ENCODE peak calls at places on chromosome 13, in ten cellular contexts. S is cardiac fibroblast; I is CD8-positive, alpha-beta T cell; H is progenitor cell of endocrine pancreas; F is SK-N-SH; M is breast epithelium; W is gastrocnemius medialis; P is AG09319; L is brain microvascular endothelial cell; X is D721Med. Q is an unnamed sample.

GRCh38 chr13:20363604-20364003 is 131.5 kb upstream of the GJB6 start:
- DNase-seq in S (peak), I (no peak), H (no peak), F (no peak), M (no peak), W (no peak), P (no peak), L (no peak), X (no peak), Q (no peak)

GRCh38 chr13:98324105-98324504 is 147.0 kb upstream of the RNF113B start:
- DNase-seq in S (peak), I (no peak), H (no peak), F (no peak), M (no peak), W (no peak), P (no peak), L (peak), X (no peak), Q (no peak)

GRCh38 chr13:28394422-28394821 is 100.5 kb downstream of the FLT1 start:
- DNase-seq in S (peak), I (no peak), H (no peak), F (no peak), M (no peak), W (no peak), P (no peak), L (peak), X (no peak), Q (no peak)

GRCh38 chr13:71374471-71375041 is 492.4 kb downstream of the DACH1 start:
- DNase-seq in S (no peak), I (no peak), H (no peak), F (no peak), M (no peak), W (no peak), P (no peak), L (no peak), X (no peak), Q (no peak)

GRCh38 chr13:104422668-104423067 is 1356.5 kb upstream of the SLC10A2 start:
- DNase-seq in S (no peak), I (no peak), H (no peak), F (no peak), M (no peak), W (no peak), P (no peak), L (no peak), X (no peak), Q (no peak)

GRCh38 chr13:78022164-78022877 is 103.7 kb upstream of the EDNRB start:
- DNase-seq in S (peak), I (peak), H (no peak), F (no peak), M (no peak), W (no peak), P (no peak), L (peak), X (no peak), Q (peak)

GRCh38 chr13:71018544-71018943 is 848.5 kb downstream of the DACH1 start:
- DNase-seq in S (no peak), I (no peak), H (no peak), F (no peak), M (no peak), W (no peak), P (no peak), L (no peak), X (no peak), Q (no peak)

GRCh38 chr13:51800456-51800855 is 3.5 kb downstream of the DHRS12 start:
- DNase-seq in S (no peak), I (no peak), H (no peak), F (no peak), M (no peak), W (peak), P (no peak), L (no peak), X (no peak), Q (no peak)

GRCh38 chr13:65789815-65790214 is 1440.3 kb downstream of the PCDH9 start:
- DNase-seq in S (peak), I (no peak), H (no peak), F (no peak), M (no peak), W (no peak), P (no peak), L (no peak), X (no peak), Q (no peak)

GRCh38 chr13:42001580-42001979 is 40.7 kb upstream of the VWA8 start:
- DNase-seq in S (peak), I (no peak), H (no peak), F (no peak), M (no peak), W (no peak), P (peak), L (peak), X (no peak), Q (no peak)

GRCh38 chr13:20106751-20107150 is 54.1 kb downstream of the GJA3 start:
- DNase-seq in S (no peak), I (no peak), H (no peak), F (peak), M (no peak), W (no peak), P (no peak), L (no peak), X (no peak), Q (no peak)

GRCh38 chr13:81480634-81481033 is 1139.7 kb upstream of the SPRY2 start:
- DNase-seq in S (no peak), I (no peak), H (no peak), F (no peak), M (no peak), W (no peak), P (no peak), L (no peak), X (no peak), Q (no peak)

GRCh38 chr13:35014606-35015005 is 72.5 kb downstream of the NBEA start:
- DNase-seq in S (no peak), I (no peak), H (no peak), F (no peak), M (no peak), W (no peak), P (no peak), L (no peak), X (no peak), Q (no peak)

GRCh38 chr13:42218576-42218975 is 53.4 kb upstream of the AKAP11 start:
- DNase-seq in S (peak), I (no peak), H (no peak), F (no peak), M (no peak), W (no peak), P (no peak), L (no peak), X (no peak), Q (no peak)

GRCh38 chr13:70829748-70830147 is 721.5 kb upstream of the KLHL1 start:
- DNase-seq in S (no peak), I (no peak), H (no peak), F (no peak), M (no peak), W (no peak), P (no peak), L (no peak), X (no peak), Q (peak)

GRCh38 chr13:33284916-33285315 is 639 bp downstream of the STARD13 start:
- DNase-seq in S (no peak), I (no peak), H (no peak), F (no peak), M (no peak), W (peak), P (no peak), L (peak), X (no peak), Q (no peak)

GRCh38 chr13:111898956-111899713 is 167.8 kb upstream of the SOX1 start:
- DNase-seq in S (no peak), I (no peak), H (no peak), F (no peak), M (no peak), W (no peak), P (no peak), L (no peak), X (no peak), Q (no peak)

GRCh38 chr13:20337894-20338551 is 105.9 kb upstream of the GJB6 start:
- DNase-seq in S (no peak), I (no peak), H (no peak), F (no peak), M (no peak), W (no peak), P (no peak), L (no peak), X (no peak), Q (no peak)

GRCh38 chr13:24286624-24287023 is 22.8 kb upstream of the C1QTNF9 start:
- DNase-seq in S (no peak), I (no peak), H (no peak), F (no peak), M (no peak), W (no peak), P (no peak), L (no peak), X (no peak), Q (no peak)

GRCh38 chr13:48783181-48783630 is 129.5 kb downstream of the CYSLTR2 start:
- DNase-seq in S (peak), I (no peak), H (no peak), F (no peak), M (peak), W (peak), P (peak), L (peak), X (no peak), Q (no peak)

GRCh38 chr13:39954476-39954875 is 299.0 kb downstream of the COG6 start:
- DNase-seq in S (no peak), I (no peak), H (no peak), F (no peak), M (no peak), W (no peak), P (no peak), L (no peak), X (no peak), Q (no peak)

GRCh38 chr13:46698015-46698414 is 98.9 kb downstream of the ESD start:
- DNase-seq in S (no peak), I (no peak), H (no peak), F (no peak), M (no peak), W (peak), P (no peak), L (no peak), X (no peak), Q (no peak)

GRCh38 chr13:111114362-111115050 is 604 bp upstream of the ARHGEF7 start:
- DNase-seq in S (peak), I (no peak), H (peak), F (peak), M (no peak), W (peak), P (no peak), L (peak), X (no peak), Q (peak)

GRCh38 chr13:71274923-71275593 is 591.9 kb downstream of the DACH1 start:
- DNase-seq in S (no peak), I (no peak), H (no peak), F (no peak), M (no peak), W (no peak), P (no peak), L (no peak), X (no peak), Q (peak)

DNA sequence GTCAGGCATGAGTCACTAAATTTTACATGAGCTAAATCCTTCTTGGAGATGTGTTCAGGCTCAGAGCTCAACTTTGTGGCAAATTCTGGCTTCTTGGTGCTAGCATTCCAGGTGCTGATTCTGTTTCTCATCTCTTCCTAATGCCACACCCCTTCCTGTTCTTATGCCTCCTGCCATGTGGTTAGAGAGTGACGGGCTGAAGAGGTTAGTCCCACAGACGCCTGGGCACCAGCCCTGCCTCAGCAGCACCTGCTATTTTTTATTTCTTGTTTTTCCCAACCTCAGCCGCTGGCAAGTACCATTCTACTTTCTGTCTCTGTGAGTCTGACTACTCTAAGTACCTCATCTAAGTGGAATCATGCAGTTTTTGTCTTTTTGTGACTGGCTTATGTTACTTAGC is 329.5 kb downstream of the KCNRG start:
- DNase-seq in S (no peak), I (no peak), H (no peak), F (no peak), M (no peak), W (no peak), P (no peak), L (no peak), X (no peak), Q (no peak)
- TF ChIP-seq CTCF in S (no peak), I (no peak), H (no peak), F (no peak), M (no peak), W (no peak), P (no peak), L (no peak), X (no peak), Q (no peak)

GRCh38 chr13:87777395-87777794 is 106.2 kb downstream of the SLITRK5 start:
- DNase-seq in S (no peak), I (no peak), H (no peak), F (no peak), M (no peak), W (no peak), P (no peak), L (no peak), X (no peak), Q (no peak)
- TF ChIP-seq CTCF in S (no peak), I (no peak), H (no peak), F (no peak), M (no peak), W (no peak), P (no peak), L (no peak), X (no peak), Q (no peak)

GRCh38 chr13:76885203-76886004 is 801 bp downstream of the KCTD12 start:
- DNase-seq in S (peak), I (peak), H (peak), F (peak), M (peak), W (peak), P (no peak), L (peak), X (no peak), Q (peak)
- TF ChIP-seq CTCF in S (peak), I (no peak), H (no peak), F (peak), M (no peak), W (peak), P (peak), L (peak), X (peak), Q (peak)

DNA sequence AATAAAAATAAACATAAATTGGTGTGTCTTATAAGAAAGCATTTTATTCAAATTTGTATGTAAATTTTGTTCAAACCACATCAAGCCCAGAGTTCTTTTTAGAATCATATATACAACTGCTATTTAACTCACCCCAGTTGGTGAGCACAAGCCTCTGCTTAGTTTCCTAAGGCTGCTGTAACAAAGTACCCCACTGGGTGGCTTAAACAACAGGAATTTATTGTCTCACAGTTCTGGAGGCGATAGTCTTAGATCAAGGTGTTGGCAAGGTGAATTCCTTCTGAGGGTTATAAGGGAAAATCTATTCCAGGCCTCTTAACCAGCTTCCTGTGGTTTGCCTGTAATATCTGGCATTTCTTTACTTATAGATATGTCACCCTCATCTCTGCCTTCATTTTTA is 1133.5 kb downstream of the OLFM4 start:
- DNase-seq in S (no peak), I (no peak), H (no peak), F (no peak), M (no peak), W (no peak), P (no peak), L (no peak), X (no peak), Q (no peak)
- TF ChIP-seq CTCF in S (no peak), I (no peak), H (peak), F (no peak), M (no peak), W (no peak), P (no peak), L (no peak), X (no peak), Q (no peak)

DNA sequence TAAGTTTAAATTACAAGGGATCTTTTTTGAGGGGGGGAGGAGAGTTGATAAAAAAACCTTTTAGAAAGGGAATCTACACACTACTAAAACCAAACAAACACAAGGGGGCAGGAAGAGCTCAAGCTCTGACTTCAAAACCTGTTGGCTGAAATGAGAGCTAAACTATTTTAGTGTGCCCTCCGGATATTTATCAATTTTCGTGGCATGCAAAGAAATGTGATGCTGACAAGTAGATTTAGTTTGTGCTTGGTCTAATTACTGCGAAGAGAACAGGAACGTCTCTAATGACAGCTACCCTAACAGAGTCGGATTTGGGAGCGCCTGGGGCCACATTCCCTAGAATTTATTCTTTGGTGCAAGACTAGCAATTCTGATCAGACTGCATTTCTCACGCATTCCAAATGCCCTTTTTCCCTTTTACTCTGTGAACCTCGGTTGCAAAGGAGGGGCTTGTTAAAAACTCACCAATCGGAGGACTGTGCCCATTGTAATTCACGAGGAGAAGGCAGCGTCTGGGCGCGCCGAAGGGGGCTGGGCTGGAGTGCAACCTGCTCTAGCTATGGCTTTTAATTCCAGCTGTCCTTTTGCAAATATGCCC is 804 bp upstream of the FREM2 start:
- DNase-seq in S (no peak), I (no peak), H (peak), F (peak), M (no peak), W (no peak), P (no peak), L (no peak), X (no peak), Q (peak)
- TF ChIP-seq CTCF in S (no peak), I (no peak), H (peak), F (peak), M (peak), W (peak), P (peak), L (peak), X (peak), Q (no peak)

GRCh38 chr13:53782400-53783030 is 753.9 kb downstream of the OLFM4 start:
- DNase-seq in S (peak), I (no peak), H (peak), F (peak), M (peak), W (no peak), P (no peak), L (peak), X (peak), Q (peak)

GRCh38 chr13:53783466-53783865 is 754.9 kb downstream of the OLFM4 start:
- DNase-seq in S (no peak), I (no peak), H (no peak), F (no peak), M (no peak), W (no peak), P (no peak), L (no peak), X (no peak), Q (no peak)

GRCh38 chr13:53781941-53782340 is 753.3 kb downstream of the OLFM4 start:
- DNase-seq in S (no peak), I (no peak), H (no peak), F (no peak), M (no peak), W (no peak), P (no peak), L (no peak), X (no peak), Q (no peak)

GRCh38 chr13:53775807-53776206 is 747.2 kb downstream of the OLFM4 start:
- DNase-seq in S (no peak), I (no peak), H (no peak), F (no peak), M (no peak), W (no peak), P (no peak), L (no peak), X (no peak), Q (no peak)

DNA sequence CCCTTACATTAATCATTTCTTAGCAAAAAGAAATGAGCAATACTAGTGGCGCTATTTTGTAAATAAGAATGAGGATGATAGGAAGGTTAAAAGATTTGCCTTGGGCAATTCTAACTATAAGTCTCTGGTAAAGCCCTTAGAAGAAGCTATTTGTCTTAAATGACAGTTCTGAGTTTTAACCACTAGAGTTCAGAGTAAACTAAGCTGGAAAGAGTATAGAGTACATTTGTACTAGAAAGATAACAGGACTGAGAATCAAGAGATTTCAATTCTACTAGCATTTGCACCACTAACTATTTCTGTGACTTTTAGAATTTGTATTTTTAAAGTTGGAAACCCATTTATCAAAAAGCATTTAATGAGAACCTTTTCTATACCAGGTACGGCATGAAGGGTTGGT is 750.3 kb downstream of the OLFM4 start:
- DNase-seq in S (no peak), I (no peak), H (no peak), F (no peak), M (no peak), W (no peak), P (no peak), L (no peak), X (no peak), Q (no peak)
- TF ChIP-seq CTCF in S (no peak), I (no peak), H (peak), F (no peak), M (no peak), W (no peak), P (no peak), L (no peak), X (peak), Q (no peak)

DNA sequence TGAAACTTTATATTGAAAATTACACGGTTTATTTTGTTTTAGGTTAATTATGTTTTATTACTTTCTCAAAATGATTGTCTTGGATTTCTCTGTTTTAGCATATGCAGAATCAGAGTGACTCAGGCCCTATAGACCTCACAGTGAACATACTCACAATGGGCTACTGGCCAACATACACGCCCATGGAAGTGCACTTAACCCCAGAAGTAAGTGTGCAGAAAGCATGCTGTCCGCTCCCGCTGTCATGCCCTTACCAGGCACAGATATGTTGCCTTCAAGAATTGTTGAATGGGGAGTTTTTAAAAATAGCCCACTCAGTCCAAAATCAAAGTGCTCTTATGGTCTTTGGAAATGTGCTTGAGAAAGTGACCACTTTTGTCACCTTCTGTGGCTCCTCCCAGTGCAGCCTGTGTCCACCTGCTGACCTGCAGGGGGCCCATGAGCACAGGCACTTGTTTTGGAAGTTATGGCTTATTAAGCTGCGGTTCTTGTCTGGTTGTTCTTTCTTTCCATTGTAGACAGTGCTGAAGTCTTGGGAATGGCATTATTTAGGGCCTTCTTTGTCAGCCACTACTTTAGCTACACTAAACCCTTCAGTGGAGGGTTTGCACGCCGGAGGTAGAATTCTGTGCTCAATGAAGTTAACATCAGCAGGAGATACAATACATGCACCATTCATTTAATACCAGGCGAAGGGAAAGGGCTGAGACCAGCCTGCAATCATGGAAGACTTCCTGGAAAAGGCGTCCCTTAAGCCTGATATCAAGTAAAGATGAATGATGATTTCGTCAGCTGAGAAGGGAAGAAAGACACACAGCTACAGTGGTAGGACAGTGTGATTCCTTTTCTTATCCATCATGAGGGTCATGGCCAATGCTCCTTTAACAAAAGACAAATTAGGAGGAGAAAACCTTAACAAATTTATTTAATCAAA is 36.7 kb downstream of the CUL4A start:
- DNase-seq in S (peak), I (no peak), H (no peak), F (no peak), M (no peak), W (no peak), P (no peak), L (no peak), X (no peak), Q (no peak)
- TF ChIP-seq CTCF in S (peak), I (no peak), H (peak), F (peak), M (no peak), W (no peak), P (peak), L (peak), X (no peak), Q (peak)

GRCh38 chr13:92954746-92955145 is 271.9 kb upstream of the GPC6 start:
- DNase-seq in S (no peak), I (no peak), H (no peak), F (no peak), M (no peak), W (no peak), P (no peak), L (no peak), X (no peak), Q (no peak)
- TF ChIP-seq CTCF in S (no peak), I (no peak), H (no peak), F (no peak), M (no peak), W (no peak), P (no peak), L (no peak), X (no peak), Q (no peak)

GRCh38 chr13:63351081-63351480 is 1935.4 kb upstream of the PCDH20 start:
- DNase-seq in S (peak), I (no peak), H (no peak), F (no peak), M (no peak), W (no peak), P (no peak), L (no peak), X (no peak), Q (no peak)
- TF ChIP-seq CTCF in S (no peak), I (no peak), H (no peak), F (no peak), M (no peak), W (no peak), P (no peak), L (no peak), X (no peak), Q (no peak)